ENCODE peak calls at places on chromosome 22, in seven cellular contexts. D is small intestine, U is WERI-Rb-1, L is body of pancreas, J is lower lobe of right lung, E is uterus, Z is aorta. K is an unnamed sample. For H3K9me3, the result is how much of the 10 kb centered on the place peaks cover.

GRCh38 chr22:40764743-40765441 is 54.3 kb downstream of the SLC25A17 start:
- DNase-seq in D (no peak), U (no peak), L (no peak), J (no peak), E (no peak), Z (no peak), K (no peak)

GRCh38 chr22:40348025-40348658 is 1.8 kb downstream of the ADSL start:
- DNase-seq in D (peak), U (peak), L (peak), J (no peak), E (no peak), Z (no peak), K (no peak)

GRCh38 chr22:19287076-19287724 is 4.3 kb downstream of the CLTCL1 start:
- DNase-seq in D (peak), U (no peak), L (no peak), J (no peak), E (no peak), Z (no peak), K (no peak)

GRCh38 chr22:36986242-36986821 is 32.9 kb downstream of the TST start:
- DNase-seq in D (peak), U (peak), L (peak), J (no peak), E (no peak), Z (no peak), K (no peak)

GRCh38 chr22:49351761-49352221 is 475.9 kb downstream of the BRD1 start:
- DNase-seq in D (no peak), U (no peak), L (no peak), J (peak), E (no peak), Z (no peak), K (no peak)

GRCh38 chr22:19149047-19149883 is 827 bp downstream of the GSC2 start:
- DNase-seq in D (peak), U (no peak), L (no peak), J (no peak), E (no peak), Z (no peak), K (no peak)

GRCh38 chr22:36921309-36922096 is 8.1 kb downstream of the CSF2RB start:
- DNase-seq in D (no peak), U (no peak), L (no peak), J (no peak), E (no peak), Z (no peak), K (no peak)

GRCh38 chr22:49023879-49024774 is 803.5 kb downstream of the BRD1 start:
- DNase-seq in D (no peak), U (no peak), L (no peak), J (peak), E (no peak), Z (peak), K (no peak)

GRCh38 chr22:23503142-23503541 is 76.9 kb downstream of the IGLL1 start:
- DNase-seq in D (no peak), U (no peak), L (no peak), J (peak), E (no peak), Z (peak), K (no peak)

GRCh38 chr22:38448945-38449745 is 5.9 kb downstream of the KCNJ4 start:
- DNase-seq in D (no peak), U (no peak), L (no peak), J (no peak), E (no peak), Z (no peak), K (no peak)

GRCh38 chr22:22938672-22939536 is 51.3 kb downstream of the IGLL5 start:
- DNase-seq in D (no peak), U (no peak), L (no peak), J (peak), E (no peak), Z (peak), K (peak)

GRCh38 chr22:35688913-35689675 is 28.6 kb upstream of the APOL5 start:
- DNase-seq in D (no peak), U (no peak), L (no peak), J (no peak), E (no peak), Z (no peak), K (no peak)

GRCh38 chr22:42151924-42152635 is 21.5 kb upstream of the CYP2D6 start:
- DNase-seq in D (no peak), U (no peak), L (no peak), J (no peak), E (no peak), Z (no peak), K (no peak)

GRCh38 chr22:35301370-35301874 is 1.7 kb downstream of the TOM1 start:
- DNase-seq in D (no peak), U (no peak), L (no peak), J (peak), E (peak), Z (no peak), K (no peak)

GRCh38 chr22:18114976-18115652 is 4.5 kb downstream of the TUBA8 start:
- DNase-seq in D (no peak), U (no peak), L (no peak), J (no peak), E (no peak), Z (peak), K (no peak)

GRCh38 chr22:27507935-27508504 is 293.5 kb downstream of the MN1 start:
- DNase-seq in D (no peak), U (no peak), L (no peak), J (no peak), E (no peak), Z (no peak), K (no peak)

GRCh38 chr22:40479887-40480538 is 109.6 kb downstream of the SGSM3 start:
- DNase-seq in D (no peak), U (no peak), L (no peak), J (no peak), E (no peak), Z (no peak), K (no peak)

GRCh38 chr22:50621491-50621880 is 6.5 kb downstream of the ARSA start:
- DNase-seq in D (peak), U (no peak), L (no peak), J (no peak), E (no peak), Z (no peak), K (no peak)

GRCh38 chr22:50699754-50700386 is 27.2 kb downstream of the SHANK3 start:
- DNase-seq in D (no peak), U (peak), L (no peak), J (peak), E (no peak), Z (peak), K (no peak)

GRCh38 chr22:37638351-37639069 is 959 bp upstream of the SH3BP1 start:
- DNase-seq in D (peak), U (no peak), L (no peak), J (no peak), E (no peak), Z (no peak), K (no peak)

GRCh38 chr22:23697031-23697970 is 6.5 kb downstream of the RGL4 start:
- DNase-seq in D (no peak), U (no peak), L (no peak), J (no peak), E (no peak), Z (peak), K (no peak)

GRCh38 chr22:49372530-49373288 is 455.0 kb downstream of the BRD1 start:
- DNase-seq in D (no peak), U (peak), L (peak), J (no peak), E (no peak), Z (peak), K (no peak)

GRCh38 chr22:38572065-38572464 is 2.1 kb upstream of the DMC1 start:
- DNase-seq in D (peak), U (peak), L (peak), J (no peak), E (peak), Z (no peak), K (no peak)

GRCh38 chr22:40387758-40388157 is 17.4 kb downstream of the SGSM3 start:
- DNase-seq in D (peak), U (no peak), L (peak), J (no peak), E (no peak), Z (no peak), K (no peak)

GRCh38 chr22:36862251-36863242 is 1.7 kb downstream of the NCF4 start:
- DNase-seq in D (no peak), U (no peak), L (no peak), J (peak), E (no peak), Z (no peak), K (no peak)

DNA sequence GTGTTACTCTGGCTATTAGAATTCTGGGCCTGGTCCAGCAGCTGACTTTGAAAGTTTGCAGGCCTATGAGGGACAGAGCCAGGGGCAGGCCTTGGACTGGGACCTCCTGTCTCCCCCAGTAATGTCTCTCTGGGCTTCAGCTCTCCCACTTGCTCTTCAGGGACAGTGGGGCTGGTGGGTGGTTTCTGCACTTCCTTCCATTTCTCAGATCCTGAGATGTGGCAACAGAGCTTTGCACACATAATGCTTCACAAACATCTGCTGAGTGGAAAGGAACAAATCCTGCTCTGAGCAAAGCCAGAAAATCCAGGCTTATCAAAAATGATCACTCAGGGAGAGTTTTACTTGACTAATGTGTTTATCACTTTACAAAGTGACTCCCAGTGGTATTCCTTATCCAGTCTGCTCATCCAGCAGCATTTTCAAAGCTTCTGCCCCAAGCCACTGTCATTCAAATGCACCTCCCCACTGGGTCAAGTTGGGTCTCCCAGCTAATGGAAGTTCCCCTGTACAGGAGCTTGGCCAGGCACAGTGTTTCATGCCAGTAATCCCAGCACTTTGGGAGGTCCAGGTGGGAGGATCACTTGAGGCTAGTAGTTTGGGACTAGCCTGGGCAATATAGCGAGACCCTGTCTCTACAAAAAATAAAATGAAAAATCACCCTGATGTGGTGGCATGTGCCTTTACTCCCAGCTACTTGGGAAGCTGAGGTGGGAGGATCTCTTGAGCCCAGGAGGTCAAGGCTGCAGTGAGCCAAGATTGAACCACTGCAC is 13.5 kb upstream of the OSBP2 start:
- DNase-seq in D (no peak), U (peak), L (no peak), J (no peak), E (peak), Z (no peak), K (no peak)
- H3K27ac ChIP-seq in D (no peak), U (peak), L (no peak), J (no peak), E (peak), Z (no peak), K (no peak)

GRCh38 chr22:45482169-45482568 is 20.5 kb upstream of the FBLN1 start:
- DNase-seq in D (no peak), U (peak), L (no peak), J (peak), E (no peak), Z (no peak), K (no peak)

GRCh38 chr22:45484742-45485141 is 17.9 kb upstream of the FBLN1 start:
- DNase-seq in D (no peak), U (no peak), L (no peak), J (peak), E (no peak), Z (no peak), K (no peak)

GRCh38 chr22:45483918-45484499 is 18.7 kb upstream of the FBLN1 start:
- DNase-seq in D (no peak), U (no peak), L (no peak), J (peak), E (no peak), Z (no peak), K (no peak)

GRCh38 chr22:45483319-45483718 is 19.4 kb upstream of the FBLN1 start:
- DNase-seq in D (no peak), U (no peak), L (no peak), J (peak), E (no peak), Z (no peak), K (no peak)

DNA sequence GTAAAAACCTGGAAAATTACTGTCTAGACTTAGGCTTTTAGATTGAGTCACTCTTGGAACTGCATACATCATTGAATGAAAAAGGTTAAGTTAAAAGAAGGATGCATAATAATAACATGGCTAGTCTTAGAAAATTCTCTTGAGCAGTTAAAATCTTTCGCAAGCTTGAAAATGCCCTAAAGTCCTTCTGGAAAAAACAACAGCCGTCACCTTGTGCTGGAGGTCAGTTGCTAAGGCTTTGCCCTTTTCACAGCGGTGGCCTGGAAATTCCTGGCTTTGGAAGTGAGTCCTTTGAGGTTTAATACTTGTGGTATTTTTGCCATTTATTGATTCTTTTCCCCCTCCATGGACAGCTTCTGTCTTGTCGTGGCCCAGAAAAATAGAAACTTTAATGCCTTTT is 17.4 kb upstream of the FBLN1 start:
- DNase-seq in D (no peak), U (no peak), L (no peak), J (peak), E (no peak), Z (no peak), K (no peak)
- H3K9me3 ChIP-seq in D (under half), U (under half), L (under half), J (under half), E (under half), Z (under half), K (under half)

DNA sequence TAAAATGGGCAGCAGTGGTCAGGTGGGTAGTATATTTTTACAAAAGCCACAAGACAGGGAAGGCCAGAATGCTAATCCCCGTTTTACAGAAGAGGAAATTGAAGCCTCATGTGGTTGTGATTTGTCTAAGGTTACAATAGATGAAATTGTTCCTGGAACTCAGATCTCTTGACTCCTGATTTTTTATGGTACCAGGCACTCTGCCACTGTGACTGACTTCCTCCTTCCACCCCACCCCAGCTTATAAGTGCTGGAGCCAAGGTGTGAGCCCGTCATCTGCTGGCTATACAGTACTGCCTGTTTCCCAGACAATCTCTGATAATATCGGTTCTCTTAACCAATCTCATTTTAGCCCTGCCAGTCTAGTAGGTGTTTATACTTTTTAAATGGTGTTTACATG is 1.9 kb downstream of the SLC5A1 start:
- DNase-seq in D (peak), U (no peak), L (no peak), J (no peak), E (no peak), Z (no peak), K (peak)
- H3K27ac ChIP-seq in D (peak), U (no peak), L (no peak), J (no peak), E (no peak), Z (no peak), K (peak)

GRCh38 chr22:47574551-47574950 is 812.1 kb downstream of the TBC1D22A start:
- DNase-seq in D (no peak), U (no peak), L (no peak), J (no peak), E (no peak), Z (peak), K (no peak)
- H3K9me3 ChIP-seq in D (under half), U (under half), L (under half), J (under half), E (under half), Z (under half), K (under half)

DNA sequence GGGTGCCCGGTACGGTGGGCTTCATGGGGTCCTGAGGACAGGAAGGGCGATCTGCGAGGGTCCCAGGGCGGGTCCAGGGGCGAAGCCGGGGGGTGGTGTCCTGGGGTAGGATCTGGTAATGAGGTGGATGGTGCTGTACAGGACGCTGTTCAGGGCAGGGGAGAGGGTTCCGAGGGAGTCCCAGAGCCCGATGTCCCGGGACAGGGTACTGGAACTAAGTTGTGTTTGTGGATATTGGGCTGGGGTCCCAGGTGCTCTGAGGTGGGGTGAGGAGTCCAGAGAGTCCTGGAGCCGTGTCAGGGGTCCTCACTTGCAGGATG is 426 bp downstream of the LZTR1 start:
- DNase-seq in D (no peak), U (no peak), L (no peak), J (no peak), E (no peak), Z (no peak), K (no peak)
- H3K27ac ChIP-seq in D (no peak), U (peak), L (no peak), J (peak), E (peak), Z (no peak), K (peak)

GRCh38 chr22:30038219-30038618 is 42.0 kb upstream of the HORMAD2 start:
- DNase-seq in D (peak), U (no peak), L (peak), J (no peak), E (no peak), Z (no peak), K (peak)
- H3K9me3 ChIP-seq in D (under half), U (under half), L (under half), J (under half), E (under half), Z (under half), K (under half)